ENCODE peak calls at places on chromosomes 3 and 15, in ten cellular contexts. I is cardiac muscle cell, K is astrocyte of the spinal cord, W is heart right ventricle, V is cardiac fibroblast, A is fibroblast of mammary gland, G is heart left ventricle, D is AG09309, S is brain microvascular endothelial cell, L is fibroblast of the aortic adventitia. U is an unnamed sample.

GRCh38 chr3:187264051-187264450 is 27.5 kb downstream of the MASP1 start:
- DNase-seq in L (peak; percentile 81), G (no peak), V (peak; percentile 71), A (peak; percentile 84), K (peak; percentile 61), D (no peak), W (no peak), I (peak; percentile 65), S (peak; percentile 76), U (no peak)

GRCh38 chr15:90650117-90650955 is 66.8 kb upstream of the BLM start:
- DNase-seq in V (peak; percentile 48), G (no peak), D (no peak), S (peak; percentile 24), W (no peak), I (peak; percentile 52), L (peak; percentile 66), A (peak; percentile 14), K (peak; percentile 31), U (peak; percentile 48)

GRCh38 chr15:85667491-85668424 is 127.0 kb downstream of the KLHL25 start:
- DNase-seq in W (no peak), K (peak; percentile 99), D (peak; percentile 96), V (peak; percentile 99), I (peak; percentile 99), A (peak; percentile 99), L (peak; percentile 98), G (peak; percentile 57), S (peak; percentile 99), U (peak; percentile 32)

GRCh38 chr3:140294058-140294457 is 359.1 kb downstream of the CLSTN2 start:
- DNase-seq in V (no peak), L (no peak), I (no peak), W (no peak), S (no peak), A (no peak), D (no peak), K (no peak), G (no peak), U (no peak)

GRCh38 chr3:186742618-186743335 is 25.6 kb downstream of the KNG1 start:
- DNase-seq in I (no peak), D (no peak), A (no peak), G (no peak), L (no peak), S (no peak), V (no peak), K (no peak), W (no peak), U (no peak)

GRCh38 chr15:89129123-89129815 is 41.0 kb downstream of the ABHD2 start:
- DNase-seq in K (no peak), L (peak; percentile 46), A (peak; percentile 40), S (no peak), G (no peak), V (peak; percentile 60), D (no peak), I (peak; percentile 53), W (peak; percentile 39), U (peak; percentile 32)

GRCh38 chr15:50377867-50378751 is 23.1 kb upstream of the GABPB1 start:
- DNase-seq in A (no peak), L (no peak), D (no peak), I (peak; percentile 42), V (peak; percentile 25), G (no peak), K (no peak), S (no peak), W (no peak), U (no peak)

GRCh38 chr15:93362821-93363220 is 273.8 kb upstream of the RGMA start:
- DNase-seq in I (no peak), K (no peak), L (no peak), W (no peak), V (no peak), S (no peak), A (no peak), G (no peak), D (no peak), U (no peak)

GRCh38 chr15:101029971-101030661 is 111.0 kb downstream of the LRRK1 start:
- DNase-seq in V (no peak), D (no peak), I (no peak), W (no peak), L (no peak), G (no peak), K (no peak), S (no peak), A (no peak), U (no peak)

DNA sequence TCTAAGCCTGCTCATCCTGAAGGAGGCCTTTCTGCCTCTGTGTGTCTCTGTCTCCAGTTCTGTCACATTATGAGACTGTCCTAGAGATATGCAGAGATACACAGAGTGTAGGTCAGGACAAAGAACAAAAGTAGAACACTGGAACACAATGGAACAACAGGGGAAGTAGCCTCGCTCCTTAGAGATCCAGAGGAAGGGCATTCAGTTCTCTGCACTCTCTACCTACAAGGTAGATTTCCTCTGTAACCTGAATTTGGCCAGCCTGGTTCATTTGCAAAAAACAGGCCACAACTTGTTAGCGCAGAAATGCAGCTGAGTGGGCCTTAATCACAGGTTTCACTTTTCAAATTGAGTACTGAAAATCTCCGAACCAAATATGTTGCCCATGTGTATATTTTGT is 19.4 kb downstream of the NEK10 start:
- DNase-seq in D (no peak), I (no peak), K (no peak), S (no peak), G (no peak), A (no peak), V (no peak), L (no peak), W (no peak), U (no peak)
- H3K4me3 ChIP-seq in D (no peak overlapping the region), I (no peak overlapping the region), K (no peak overlapping the region), S (no peak overlapping the region), G (no peak overlapping the region), A (no peak overlapping the region), V (no peak overlapping the region), L (no peak overlapping the region), W (no peak overlapping the region), U (peak overlapping the region; percentile 21)

DNA sequence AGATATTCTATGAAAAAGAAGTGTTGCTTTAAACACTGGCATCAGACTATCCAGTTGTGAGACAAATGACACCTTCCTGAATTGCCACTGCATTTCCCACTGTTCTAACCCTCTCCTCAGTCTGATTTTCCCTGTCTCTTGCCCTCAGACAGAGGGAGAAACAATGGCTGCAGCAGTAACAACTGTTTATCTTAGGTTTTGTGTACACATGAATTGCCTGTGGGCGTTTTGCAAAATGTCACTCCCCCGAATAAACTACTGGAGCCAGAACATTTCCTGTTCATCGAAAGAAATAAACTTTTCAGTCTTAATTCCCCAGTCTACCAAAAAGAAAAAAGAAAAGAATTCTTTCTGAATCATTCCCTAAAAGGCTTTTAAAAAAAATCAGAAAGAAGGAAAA is 155.1 kb downstream of the MAGI1 start:
- DNase-seq in S (no peak), D (no peak), L (peak; percentile 35), K (no peak), G (no peak), A (no peak), V (peak; percentile 43), W (no peak), I (peak; percentile 42), U (no peak)
- H3K4me3 ChIP-seq in S (no peak overlapping the region), D (no peak overlapping the region), L (no peak overlapping the region), K (no peak overlapping the region), G (no peak overlapping the region), A (no peak overlapping the region), V (no peak overlapping the region), W (no peak overlapping the region), I (no peak overlapping the region), U (no peak overlapping the region)

DNA sequence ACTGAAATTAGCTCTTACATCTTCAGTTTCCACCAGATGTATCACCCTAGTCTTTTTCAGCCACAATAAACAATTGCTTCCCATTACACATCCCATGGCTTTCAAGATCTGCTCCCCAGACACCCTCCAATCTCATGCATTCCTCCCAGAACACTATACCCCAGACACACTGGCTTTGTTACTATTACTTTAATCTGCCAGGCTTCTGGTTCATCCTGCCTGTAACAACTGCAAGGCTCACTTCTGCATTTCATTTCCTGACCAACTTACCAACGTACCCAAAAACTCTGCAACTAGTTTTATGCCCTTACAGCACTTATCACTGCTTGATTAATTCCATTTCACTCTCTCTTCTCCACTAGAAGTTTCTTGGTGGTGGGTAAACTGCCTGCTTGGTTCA is 2.9 kb downstream of the RPL22L1 start:
- DNase-seq in K (no peak), V (no peak), W (no peak), G (no peak), L (no peak), A (no peak), S (no peak), I (peak; percentile 10), D (no peak), U (no peak)
- H3K4me3 ChIP-seq in K (no peak overlapping the region), V (no peak overlapping the region), W (no peak overlapping the region), G (no peak overlapping the region), L (peak overlapping the region; percentile 15), A (peak overlapping the region; percentile 99), S (peak overlapping the region; percentile 90), I (no peak overlapping the region), D (no peak overlapping the region), U (no peak overlapping the region)

DNA sequence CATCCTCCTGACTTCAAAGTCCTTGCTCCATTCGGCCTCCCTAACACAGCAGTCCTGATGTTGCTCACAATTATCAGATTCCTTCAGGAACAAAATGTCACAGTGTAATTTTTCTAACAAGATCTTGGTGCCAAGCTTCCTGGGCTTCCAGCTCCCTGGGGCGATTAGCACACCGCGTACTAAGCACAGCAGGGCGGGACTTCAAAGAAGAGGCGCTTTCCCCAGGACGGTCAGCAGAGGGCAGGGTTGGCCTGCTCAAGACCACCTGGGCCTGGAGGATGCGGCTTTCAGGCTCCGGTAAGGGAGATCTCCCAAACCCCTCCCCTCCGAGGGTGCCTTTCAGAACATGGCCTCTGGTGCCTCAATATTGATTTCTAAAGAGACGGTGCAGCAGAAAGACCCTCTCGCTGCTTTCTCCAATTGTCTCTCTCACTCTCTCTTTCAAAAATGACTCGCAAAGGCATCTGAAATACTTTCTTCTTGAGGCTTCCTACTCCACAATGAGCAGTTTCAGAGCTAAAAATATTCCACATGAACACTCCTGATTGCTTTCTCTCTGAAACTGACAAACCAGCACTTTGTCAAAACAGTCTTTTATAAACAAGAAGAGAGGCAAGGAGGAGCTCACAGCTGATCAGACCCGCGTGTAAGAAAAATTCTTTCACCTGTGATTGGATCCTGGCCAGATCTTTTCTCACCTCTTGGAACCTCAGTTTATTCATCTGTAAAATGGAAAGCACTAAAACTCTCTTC is 154.1 kb downstream of the ADAMTS9 start:
- DNase-seq in A (peak; percentile 88), I (peak; percentile 95), G (peak; percentile 83), L (peak; percentile 88), K (peak; percentile 90), W (peak; percentile 82), D (peak; percentile 52), V (peak; percentile 95), S (peak; percentile 82), U (peak; percentile 63)
- H3K4me3 ChIP-seq in A (no peak overlapping the region), I (no peak overlapping the region), G (peak overlapping the region; percentile 14), L (peak overlapping the region; percentile 17), K (no peak overlapping the region), W (no peak overlapping the region), D (no peak overlapping the region), V (no peak overlapping the region), S (no peak overlapping the region), U (no peak overlapping the region)

GRCh38 chr3:143974181-143974876 is 2.7 kb downstream of the DIPK2A start:
- DNase-seq in D (no peak), S (no peak), W (no peak), L (peak; percentile 33), K (peak; percentile 32), G (no peak), A (no peak), I (no peak), V (no peak), U (no peak)
- H3K4me3 ChIP-seq in D (peak overlapping the region; percentile 88), S (peak overlapping the region; percentile 87), W (no peak overlapping the region), L (peak overlapping the region; percentile 93), K (peak overlapping the region; percentile 79), G (peak overlapping the region; percentile 86), A (peak overlapping the region; percentile 88), I (peak overlapping the region; percentile 75), V (peak overlapping the region; percentile 99), U (peak overlapping the region; percentile 85)

U was measured in Jurkat, Clone E6-1.